ENCODE peak calls at places on chromosomes 6 and 20, in five cellular contexts. C, P, L, D and B are unnamed samples.

GRCh38 chr6:126546771-126547170 is 206.9 kb downstream of the CENPW start:
- DNase-seq in C (no peak), L (no peak), D (no peak), P (no peak), B (no peak)

GRCh38 chr6:17962436-17963031 is 24.9 kb downstream of the KIF13A start:
- DNase-seq in L (no peak), D (peak; percentile 71), C (no peak), P (peak; percentile 37), B (no peak)

GRCh38 chr6:139306582-139306981 is 14.8 kb upstream of the TXLNB start:
- DNase-seq in P (no peak), C (no peak), L (no peak), D (no peak), B (no peak)

GRCh38 chr6:141848029-141848890 is 284.5 kb upstream of the GJE1 start:
- DNase-seq in L (no peak), P (no peak), C (no peak), D (no peak), B (no peak)

GRCh38 chr6:136873733-136874132 is 48.4 kb upstream of the SLC35D3 start:
- DNase-seq in C (peak; percentile 3), P (no peak), L (no peak), D (no peak), B (no peak)

GRCh38 chr6:144678844-144679243 is 393.7 kb downstream of the UTRN start:
- DNase-seq in C (no peak), L (no peak), D (peak; percentile 51), P (no peak), B (no peak)

GRCh38 chr6:129621252-129621651 is 88.7 kb downstream of the ARHGAP18 start:
- DNase-seq in C (peak; percentile 47), L (no peak), P (no peak), D (no peak), B (no peak)

GRCh38 chr6:100461273-100461919 is 3.3 kb downstream of the SIM1 start:
- DNase-seq in D (no peak), C (no peak), P (no peak), L (no peak), B (no peak)

GRCh38 chr20:17951323-17951722 is 17.3 kb downstream of the SNX5 start:
- DNase-seq in P (no peak), D (no peak), C (no peak), L (no peak), B (no peak)

GRCh38 chr20:34988176-34988540 is 32.5 kb downstream of the MYH7B start:
- DNase-seq in L (no peak), D (no peak), P (no peak), C (no peak), B (no peak)

GRCh38 chr6:111534366-111534765 is 51.3 kb upstream of the REV3L start:
- DNase-seq in L (peak; percentile 38), P (peak; percentile 90), D (no peak), C (no peak), B (no peak)

GRCh38 chr6:129498950-129499870 is 210.8 kb downstream of the ARHGAP18 start:
- DNase-seq in P (no peak), C (peak; percentile 54), L (no peak), D (no peak), B (no peak)

GRCh38 chr6:13407709-13408695 is 79.4 kb downstream of the GFOD1 start:
- DNase-seq in P (peak; percentile 22), D (peak; percentile 67), C (no peak), L (no peak), B (no peak)

GRCh38 chr20:58312836-58313235 is 3.3 kb downstream of the RAB22A start:
- DNase-seq in D (no peak), C (no peak), L (no peak), P (no peak), B (no peak)

GRCh38 chr6:22288721-22289120 is 8.1 kb downstream of the PRL start:
- DNase-seq in P (no peak), C (no peak), L (no peak), D (no peak), B (no peak)

GRCh38 chr6:30763618-30764489 is 19.5 kb upstream of the IER3 start:
- DNase-seq in P (no peak), D (no peak), L (no peak), C (peak; percentile 65), B (no peak)

GRCh38 chr20:1810926-1811620 is 84.1 kb upstream of the SIRPA start:
- DNase-seq in D (no peak), C (no peak), L (no peak), P (no peak), B (no peak)

GRCh38 chr6:161095916-161096315 is 104.3 kb downstream of the MAP3K4 start:
- DNase-seq in P (no peak), D (no peak), C (no peak), L (no peak), B (no peak)

GRCh38 chr6:37099442-37099841 is 70.5 kb upstream of the PIM1 start:
- DNase-seq in P (no peak), D (no peak), C (no peak), L (no peak), B (no peak)

GRCh38 chr6:125789576-125790402 is 971 bp upstream of the NCOA7 start:
- DNase-seq in L (peak; percentile 68), P (peak; percentile 57), C (peak; percentile 63), D (no peak), B (peak; percentile 40)

GRCh38 chr20:8693709-8694108 is 375.2 kb upstream of the PLCB4 start:
- DNase-seq in L (no peak), P (no peak), D (peak; percentile 7), C (no peak), B (no peak)

GRCh38 chr6:4084444-4085328 is 5.7 kb upstream of the FAM217A start:
- DNase-seq in D (no peak), P (peak; percentile 43), C (no peak), L (no peak), B (no peak)

GRCh38 chr20:36575066-36575743 is 1.8 kb downstream of the TGIF2 start:
- DNase-seq in D (no peak), C (peak; percentile 51), P (peak; percentile 58), L (peak; percentile 79), B (peak; percentile 27)

GRCh38 chr6:12941422-12941821 is 224.9 kb downstream of the PHACTR1 start:
- DNase-seq in C (no peak), L (no peak), P (no peak), D (no peak), B (no peak)

GRCh38 chr6:105898286-105898685 is 187.8 kb upstream of the PRDM1 start:
- DNase-seq in P (no peak), C (peak; percentile 73), L (no peak), D (peak; percentile 38), B (no peak)

DNA sequence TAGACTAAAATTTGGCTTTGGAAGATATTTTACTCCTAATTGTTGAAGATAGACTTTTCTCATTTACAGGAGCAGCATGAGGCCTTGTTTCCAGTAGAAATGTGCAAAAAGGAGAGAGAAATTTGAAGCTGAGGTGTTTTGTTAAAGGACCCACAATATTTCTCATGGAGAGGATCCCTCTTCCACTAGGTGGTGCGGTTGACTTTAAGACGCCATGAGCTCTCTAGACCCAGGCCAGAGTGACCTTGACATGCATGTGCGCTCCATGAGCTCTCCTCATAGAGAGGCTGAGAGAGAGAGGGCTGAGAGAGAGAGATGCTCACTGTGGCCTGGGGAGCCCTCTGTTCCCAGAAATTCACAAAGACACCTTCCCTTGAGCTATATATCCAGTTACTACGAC is 861.2 kb upstream of the EYS start:
- DNase-seq in L (no peak), P (no peak), D (no peak), C (no peak), B (no peak)
- TF ChIP-seq CTCF in L (no peak), P (no peak), D (no peak), C (no peak), B (no peak)

GRCh38 chr6:134278000-134278399 is 39.9 kb downstream of the SGK1 start:
- DNase-seq in D (no peak), L (no peak), C (no peak), P (no peak), B (no peak)

GRCh38 chr6:134287863-134288537 is 29.9 kb downstream of the SGK1 start:
- DNase-seq in C (peak; percentile 37), D (no peak), P (no peak), L (no peak), B (no peak)

GRCh38 chr6:134281388-134281787 is 36.5 kb downstream of the SGK1 start:
- DNase-seq in P (no peak), D (no peak), C (no peak), L (no peak), B (no peak)

GRCh38 chr6:134288538-134289203 is 29.2 kb downstream of the SGK1 start:
- DNase-seq in D (peak; percentile 40), P (no peak), C (peak; percentile 27), L (no peak), B (no peak)

DNA sequence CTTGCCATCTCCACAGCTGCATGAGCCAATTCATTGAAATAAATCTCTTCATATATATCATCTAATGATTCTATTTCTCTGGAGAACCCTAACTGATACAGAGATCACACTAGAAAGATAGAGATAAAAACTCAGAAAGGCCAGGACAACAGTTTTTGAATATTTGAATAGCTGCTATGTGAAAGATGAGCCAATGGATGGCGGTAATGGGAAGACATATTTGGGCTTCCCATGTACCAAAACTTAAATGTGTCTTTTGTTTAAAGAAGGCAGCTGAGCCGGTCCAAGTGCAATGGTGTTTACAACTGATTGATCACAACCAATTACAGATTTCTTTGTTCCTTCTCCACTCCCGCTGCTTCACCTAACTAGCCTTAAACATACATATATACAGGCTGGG is 35.1 kb downstream of the SGK1 start:
- DNase-seq in L (no peak), C (no peak), P (no peak), D (no peak), B (no peak)
- TF ChIP-seq CTCF in L (no peak), C (no peak), P (no peak), D (no peak), B (no peak)

GRCh38 chr6:9581155-9581554 is 833.7 kb downstream of the TFAP2A start:
- DNase-seq in P (no peak), C (no peak), D (no peak), L (no peak), B (no peak)

GRCh38 chr6:9583946-9584345 is 830.9 kb downstream of the TFAP2A start:
- DNase-seq in L (no peak), P (no peak), D (no peak), C (no peak), B (no peak)
- TF ChIP-seq CTCF in L (no peak), P (no peak), D (no peak), C (no peak), B (no peak)

GRCh38 chr20:4027590-4028265 is 12.4 kb upstream of the RNF24 start:
- DNase-seq in C (no peak), P (no peak), D (no peak), L (no peak), B (no peak)

GRCh38 chr20:4022386-4023350 is 7.3 kb upstream of the RNF24 start:
- DNase-seq in D (no peak), C (no peak), L (no peak), P (no peak), B (no peak)

GRCh38 chr20:4025125-4025524 is 9.8 kb upstream of the RNF24 start:
- DNase-seq in C (no peak), L (no peak), D (no peak), P (no peak), B (no peak)

GRCh38 chr20:4025679-4026078 is 10.3 kb upstream of the RNF24 start:
- DNase-seq in C (no peak), D (no peak), L (no peak), P (no peak), B (no peak)

DNA sequence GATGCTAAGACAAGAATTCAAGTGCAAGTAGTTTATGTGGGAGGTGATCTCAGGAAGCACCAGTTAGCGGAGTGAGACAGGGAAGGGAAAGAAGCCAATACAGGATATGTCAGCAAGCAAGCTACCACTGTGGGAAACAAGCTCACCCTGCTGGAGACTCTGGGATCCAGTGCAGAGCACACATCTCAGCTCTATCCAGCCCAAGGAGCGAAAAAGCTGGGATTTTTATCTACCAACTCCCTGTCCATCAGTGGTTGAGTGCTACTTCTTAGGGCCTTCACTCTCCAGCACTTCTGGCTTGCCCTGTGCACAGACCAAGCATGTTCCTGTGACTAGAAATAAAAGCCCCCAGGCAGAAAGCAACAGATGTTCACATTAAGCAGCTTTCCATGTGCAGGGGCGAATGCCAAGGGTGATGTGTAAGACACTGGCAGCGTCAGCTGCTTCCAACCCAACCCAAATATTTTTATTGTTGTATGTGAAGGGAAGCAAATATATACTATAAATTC is 10.8 kb upstream of the RNF24 start:
- DNase-seq in C (no peak), D (peak; percentile 55), L (no peak), P (no peak), B (no peak)
- TF ChIP-seq CTCF in C (no peak), D (peak; percentile 73), L (no peak), P (no peak), B (no peak)